ENCODE peak calls at places on chromosomes 16 and 17, in ten cellular contexts. L is suprapubic skin; Z is GM12878; W is SK-N-SH; J is fibroblast of lung; R is IMR-90; N is CD8-positive, alpha-beta T cell; M is stomach; Y is adrenal gland; S is endodermal cell. F is an unnamed sample.

GRCh38 chr16:87185313-87185712 is 131.9 kb downstream of the C16orf95 start:
- DNase-seq in L (no peak), Z (no peak), W (no peak), J (no peak), R (no peak), N (no peak), M (no peak), Y (no peak), S (no peak), F (no peak)

GRCh38 chr16:58271589-58271988 is 23.2 kb downstream of the PRSS54 start:
- DNase-seq in L (no peak), Z (no peak), W (no peak), J (no peak), R (no peak), N (no peak), M (no peak), Y (no peak), S (no peak), F (no peak)

GRCh38 chr16:50202926-50203624 is 50.0 kb downstream of the TENT4B start:
- DNase-seq in L (no peak), Z (no peak), W (no peak), J (peak; percentile 93), R (peak; percentile 93), N (no peak), M (no peak), Y (no peak), S (no peak), F (no peak)

GRCh38 chr16:253833-254232 is 19.2 kb downstream of the FAM234A start:
- DNase-seq in L (no peak), Z (no peak), W (no peak), J (no peak), R (no peak), N (no peak), M (no peak), Y (no peak), S (no peak), F (no peak)

GRCh38 chr16:2518823-2519710 is 1.1 kb upstream of the AMDHD2 start:
- DNase-seq in L (peak; percentile 81), Z (no peak), W (peak; percentile 55), J (no peak), R (no peak), N (no peak), M (no peak), Y (peak; percentile 56), S (no peak), F (no peak)

GRCh38 chr16:66207864-66208226 is 158.6 kb upstream of the CDH5 start:
- DNase-seq in L (no peak), Z (no peak), W (no peak), J (no peak), R (no peak), N (no peak), M (no peak), Y (no peak), S (peak; percentile 18), F (no peak)

GRCh38 chr16:87459833-87460232 is 33.0 kb downstream of the ZCCHC14 start:
- DNase-seq in L (no peak), Z (no peak), W (no peak), J (no peak), R (no peak), N (no peak), M (no peak), Y (no peak), S (no peak), F (no peak)

GRCh38 chr16:27314161-27314723 is 468 bp downstream of the IL4R start:
- DNase-seq in L (peak; percentile 88), Z (no peak), W (peak; percentile 39), J (peak; percentile 93), R (peak; percentile 97), N (peak; percentile 61), M (peak; percentile 57), Y (peak; percentile 54), S (peak; percentile 71), F (peak; percentile 84)

GRCh38 chr16:14629612-14629918 is 495 bp downstream of the PARN start:
- DNase-seq in L (no peak), Z (no peak), W (no peak), J (peak; percentile 5), R (no peak), N (no peak), M (no peak), Y (no peak), S (no peak), F (no peak)

GRCh38 chr17:76191891-76192290 is 48.4 kb downstream of the RNF157 start:
- DNase-seq in L (no peak), Z (peak; percentile 85), W (no peak), J (no peak), R (no peak), N (peak; percentile 69), M (no peak), Y (no peak), S (no peak), F (no peak)

GRCh38 chr17:16470302-16470701 is 21.7 kb downstream of the LRRC75A start:
- DNase-seq in L (no peak), Z (no peak), W (peak; percentile 62), J (no peak), R (no peak), N (no peak), M (no peak), Y (no peak), S (no peak), F (no peak)

GRCh38 chr17:2192367-2193028 is 111.1 kb downstream of the SMG6 start:
- DNase-seq in L (no peak), Z (peak; percentile 72), W (peak; percentile 30), J (peak; percentile 85), R (peak; percentile 99), N (peak; percentile 83), M (no peak), Y (no peak), S (no peak), F (peak; percentile 93)

GRCh38 chr17:70517808-70518207 is 348.5 kb downstream of the KCNJ2 start:
- DNase-seq in L (no peak), Z (no peak), W (no peak), J (no peak), R (peak; percentile 0), N (no peak), M (no peak), Y (no peak), S (no peak), F (no peak)
- H3K27ac ChIP-seq in L (no peak overlapping the region), Z (no peak overlapping the region), W (no peak overlapping the region), J (no peak overlapping the region), R (no peak overlapping the region), N (no peak overlapping the region), M (no peak overlapping the region), Y (no peak overlapping the region), S (no peak overlapping the region), F (no peak overlapping the region)

GRCh38 chr16:71843517-71844031 is 2.2 kb upstream of the ATXN1L start:
- DNase-seq in L (no peak), Z (no peak), W (no peak), J (no peak), R (no peak), N (no peak), M (no peak), Y (no peak), S (no peak), F (no peak)

GRCh38 chr16:71847096-71847495 is 1.3 kb downstream of the ATXN1L start:
- DNase-seq in L (no peak), Z (no peak), W (no peak), J (no peak), R (no peak), N (no peak), M (no peak), Y (no peak), S (no peak), F (no peak)

GRCh38 chr16:71846443-71846842 is 667 bp downstream of the ATXN1L start:
- DNase-seq in L (no peak), Z (no peak), W (peak; percentile 27), J (peak; percentile 20), R (no peak), N (peak; percentile 36), M (no peak), Y (no peak), S (peak; percentile 65), F (no peak)

GRCh38 chr16:71848622-71849021 is 2.8 kb downstream of the ATXN1L start:
- DNase-seq in L (no peak), Z (no peak), W (no peak), J (no peak), R (no peak), N (no peak), M (no peak), Y (no peak), S (no peak), F (no peak)

DNA sequence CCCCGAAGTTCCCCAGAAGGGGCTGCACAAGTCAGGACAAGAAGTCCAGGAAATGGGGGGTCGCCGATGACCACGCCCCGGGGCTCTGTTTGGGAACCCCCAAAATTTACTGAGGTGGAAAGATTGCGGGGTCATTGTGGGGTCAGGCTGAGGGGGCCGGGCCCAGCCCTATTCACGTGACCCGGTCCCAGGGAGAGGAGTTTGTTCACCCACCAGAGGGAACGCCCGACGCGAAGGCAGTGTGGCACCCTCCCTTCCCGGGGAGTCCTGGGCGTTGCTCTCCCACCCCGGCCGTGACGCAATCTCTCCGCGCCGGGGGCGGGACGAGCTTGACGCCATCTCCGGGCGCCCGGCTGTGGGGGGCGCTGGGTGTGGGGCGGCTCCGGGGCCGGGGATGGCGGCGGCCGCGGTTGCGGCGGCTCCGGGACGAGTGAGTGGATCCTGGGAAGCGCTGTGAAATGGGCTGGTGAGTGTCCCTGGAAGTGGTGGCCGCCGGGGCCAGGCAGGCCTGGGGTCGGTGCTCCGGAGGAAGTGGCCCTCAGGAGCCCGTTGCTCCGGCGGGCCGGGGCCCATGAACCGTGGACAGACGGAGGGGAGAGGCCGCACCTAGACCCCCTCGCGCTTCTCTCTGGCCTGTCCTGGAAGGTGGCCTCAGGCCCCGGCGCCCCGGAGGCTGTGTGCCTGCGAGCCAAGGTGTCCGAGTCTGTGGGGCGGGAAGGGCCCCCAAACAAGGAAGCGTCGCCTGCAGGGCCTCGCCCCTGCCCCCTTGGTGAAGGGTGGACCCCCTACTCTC is at the start of gene ATXN1L:
- DNase-seq in L (peak; percentile 96), Z (peak; percentile 84), W (peak; percentile 99), J (peak; percentile 93), R (peak; percentile 88), N (peak; percentile 92), M (peak; percentile 93), Y (peak; percentile 92), S (peak; percentile 94), F (peak; percentile 75)
- TF ChIP-seq CTCF in L (no peak), Z (no peak), W (no peak), J (no peak), R (no peak), N (peak; percentile 12), M (no peak), Y (no peak), S (no peak), F (no peak)

DNA sequence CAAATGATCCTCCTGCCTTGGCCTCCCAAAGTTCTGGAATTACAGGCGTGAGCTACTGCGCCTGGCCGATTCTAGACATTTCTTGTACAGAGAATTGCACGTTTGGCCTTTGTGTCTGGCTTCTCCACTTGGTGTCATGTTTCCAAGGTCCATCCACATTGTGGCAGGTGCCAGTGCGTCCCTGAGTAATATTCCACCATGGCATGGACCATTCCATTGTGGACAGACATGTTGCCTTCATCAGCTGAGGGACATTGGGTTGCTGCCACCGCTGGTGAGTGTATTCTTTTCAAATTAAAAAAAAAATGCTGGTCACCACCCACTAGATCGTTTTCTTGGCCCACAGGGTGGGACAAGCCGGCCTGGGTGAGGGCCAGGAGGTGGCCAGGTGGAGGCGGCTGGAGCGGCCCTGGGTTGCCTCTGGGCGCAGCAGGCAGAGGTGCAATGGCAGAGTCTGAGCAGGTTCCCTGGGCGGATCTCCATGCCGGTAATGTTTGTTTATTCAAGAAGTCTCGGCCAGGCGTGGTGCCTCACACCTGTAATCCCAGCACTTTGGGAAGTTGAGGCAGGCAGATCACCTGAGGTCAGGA is 274.1 kb downstream of the SEC14L1 start:
- DNase-seq in L (no peak), Z (no peak), W (no peak), J (no peak), R (no peak), N (no peak), M (no peak), Y (no peak), S (no peak), F (no peak)
- H3K27ac ChIP-seq in L (no peak overlapping the region), Z (no peak overlapping the region), W (no peak overlapping the region), J (no peak overlapping the region), R (no peak overlapping the region), N (no peak overlapping the region), M (peak overlapping the region; percentile 39), Y (peak overlapping the region; percentile 45), S (no peak overlapping the region), F (no peak overlapping the region)

GRCh38 chr17:32102172-32102571 is 40.1 kb upstream of the RHOT1 start:
- DNase-seq in L (no peak), Z (no peak), W (no peak), J (no peak), R (no peak), N (no peak), M (no peak), Y (no peak), S (peak; percentile 57), F (no peak)
- TF ChIP-seq CTCF in L (no peak), Z (no peak), W (no peak), J (no peak), R (no peak), N (no peak), M (no peak), Y (no peak), S (peak; percentile 24), F (no peak)